ENCODE peak calls at places on chromosomes 12 and 14, in five cellular contexts. One of them, this sample, is unnamed.

GRCh38 chr14:30587141-30587540 is 28.2 kb downstream of the G2E3 start:
- DNase-seq in body of pancreas: no peak
- DNase-seq in fibroblast of lung: no peak
- DNase-seq in right cardiac atrium: no peak
- DNase-seq in stomach: no peak
- DNase-seq in this sample: no peak

GRCh38 chr12:98646165-98646764 is 1.2 kb downstream of the APAF1 start:
- DNase-seq in stomach: no peak
- DNase-seq in fibroblast of lung: peak; percentile 34
- DNase-seq in right cardiac atrium: no peak
- DNase-seq in body of pancreas: no peak
- DNase-seq in this sample: no peak

GRCh38 chr14:78788467-78789360 is 618.5 kb downstream of the NRXN3 start:
- DNase-seq in right cardiac atrium: no peak
- DNase-seq in stomach: no peak
- DNase-seq in body of pancreas: no peak
- DNase-seq in fibroblast of lung: no peak
- DNase-seq in this sample: no peak

GRCh38 chr12:22334696-22335290 is at the start of gene ST8SIA1:
- DNase-seq in body of pancreas: peak; percentile 19
- DNase-seq in stomach: peak; percentile 33
- DNase-seq in fibroblast of lung: peak; percentile 38
- DNase-seq in right cardiac atrium: peak; percentile 53
- DNase-seq in this sample: peak; percentile 43

GRCh38 chr14:25049559-25050493 is at the start of gene STXBP6:
- DNase-seq in fibroblast of lung: peak; percentile 61
- DNase-seq in body of pancreas: peak; percentile 89
- DNase-seq in right cardiac atrium: peak; percentile 76
- DNase-seq in stomach: peak; percentile 77
- DNase-seq in this sample: peak; percentile 78

GRCh38 chr14:81192594-81192993 is 28.2 kb downstream of the GTF2A1 start:
- DNase-seq in body of pancreas: no peak
- DNase-seq in fibroblast of lung: no peak
- DNase-seq in right cardiac atrium: no peak
- DNase-seq in stomach: no peak
- DNase-seq in this sample: no peak

GRCh38 chr14:77641534-77642341 is 25.3 kb upstream of the SPTLC2 start:
- DNase-seq in stomach: peak; percentile 82
- DNase-seq in fibroblast of lung: peak; percentile 71
- DNase-seq in body of pancreas: peak; percentile 70
- DNase-seq in right cardiac atrium: peak; percentile 87
- DNase-seq in this sample: peak; percentile 76

GRCh38 chr14:20631821-20632389 is 9.6 kb downstream of the OR6S1 start:
- DNase-seq in body of pancreas: peak; percentile 75
- DNase-seq in stomach: peak; percentile 69
- DNase-seq in right cardiac atrium: peak; percentile 76
- DNase-seq in fibroblast of lung: peak; percentile 53
- DNase-seq in this sample: peak; percentile 78

GRCh38 chr12:75684678-75685620 is 173.5 kb upstream of the KRR1 start:
- DNase-seq in body of pancreas: no peak
- DNase-seq in fibroblast of lung: peak; percentile 89
- DNase-seq in right cardiac atrium: no peak
- DNase-seq in stomach: no peak
- DNase-seq in this sample: no peak

GRCh38 chr12:75954076-75954475 is 77.5 kb downstream of the PHLDA1 start:
- DNase-seq in body of pancreas: no peak
- DNase-seq in right cardiac atrium: no peak
- DNase-seq in stomach: no peak
- DNase-seq in fibroblast of lung: peak; percentile 97
- DNase-seq in this sample: no peak

GRCh38 chr14:70317969-70318634 is 41.4 kb downstream of the COX16 start:
- DNase-seq in body of pancreas: peak; percentile 65
- DNase-seq in fibroblast of lung: peak; percentile 67
- DNase-seq in right cardiac atrium: no peak
- DNase-seq in stomach: peak; percentile 47
- DNase-seq in this sample: peak; percentile 29

GRCh38 chr12:12503384-12504078 is 59.1 kb downstream of the DUSP16 start:
- DNase-seq in right cardiac atrium: no peak
- DNase-seq in stomach: no peak
- DNase-seq in fibroblast of lung: no peak
- DNase-seq in body of pancreas: no peak
- DNase-seq in this sample: no peak

GRCh38 chr12:76247026-76247688 is 101.1 kb downstream of the BBS10 start:
- DNase-seq in body of pancreas: no peak
- DNase-seq in right cardiac atrium: peak; percentile 25
- DNase-seq in stomach: no peak
- DNase-seq in fibroblast of lung: no peak
- DNase-seq in this sample: no peak

GRCh38 chr14:96624661-96625435 is 122.7 kb downstream of the PAPOLA start:
- DNase-seq in right cardiac atrium: no peak
- DNase-seq in fibroblast of lung: no peak
- DNase-seq in stomach: no peak
- DNase-seq in body of pancreas: no peak
- DNase-seq in this sample: no peak

GRCh38 chr12:107027304-107028053 is 40.5 kb upstream of the MTERF2 start:
- DNase-seq in right cardiac atrium: no peak
- DNase-seq in body of pancreas: peak; percentile 61
- DNase-seq in fibroblast of lung: peak; percentile 96
- DNase-seq in stomach: no peak
- DNase-seq in this sample: no peak

GRCh38 chr12:57470286-57470969 is 9.2 kb downstream of the ARHGAP9 start:
- DNase-seq in body of pancreas: no peak
- DNase-seq in stomach: no peak
- DNase-seq in fibroblast of lung: no peak
- DNase-seq in right cardiac atrium: no peak
- DNase-seq in this sample: no peak

DNA sequence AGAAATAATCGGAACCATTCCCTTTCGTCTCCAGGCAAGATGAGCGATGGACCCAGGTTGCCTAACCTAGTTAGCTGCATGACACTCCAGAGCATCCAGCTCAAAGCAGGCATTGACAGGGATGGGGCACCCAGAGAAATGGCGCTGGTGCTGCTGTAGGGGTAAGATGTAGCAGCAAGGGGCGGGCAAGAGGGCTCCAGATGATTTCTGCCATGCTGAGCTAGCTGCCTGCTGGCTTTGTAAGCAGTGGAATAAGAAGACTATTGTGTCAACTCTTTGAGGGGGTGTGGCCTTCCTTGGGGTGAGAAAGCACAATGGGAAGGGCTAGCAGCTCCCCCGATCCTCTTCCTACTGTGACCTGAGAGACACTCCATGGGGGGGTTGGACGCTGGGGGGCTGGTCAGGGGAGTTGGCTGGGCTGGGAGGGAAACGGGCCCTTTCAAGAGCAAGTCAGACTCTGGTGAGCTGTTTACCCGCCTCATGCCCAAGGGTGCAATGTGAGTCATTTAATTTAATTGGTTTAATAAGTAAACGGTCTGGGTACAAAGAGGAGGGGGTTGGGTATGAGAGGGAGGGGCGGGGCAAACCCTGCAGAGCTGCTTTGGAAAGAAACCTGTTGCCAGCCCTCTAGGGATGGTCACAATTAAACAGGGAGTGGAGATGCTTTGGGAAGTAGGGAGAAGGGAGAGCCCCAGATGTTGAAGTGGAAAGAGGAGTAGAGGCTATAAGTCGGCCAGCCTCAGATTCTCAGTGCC is 50.5 kb downstream of the B4GALNT3 start:
- DNase-seq in right cardiac atrium: no peak
- DNase-seq in fibroblast of lung: no peak
- DNase-seq in body of pancreas: peak; percentile 53
- DNase-seq in stomach: peak; percentile 66
- DNase-seq in this sample: peak; percentile 78
- H3K4me3 ChIP-seq in right cardiac atrium: no peak overlapping the region
- H3K4me3 ChIP-seq in fibroblast of lung: no peak overlapping the region
- H3K4me3 ChIP-seq in body of pancreas: no peak overlapping the region
- H3K4me3 ChIP-seq in stomach: no peak overlapping the region
- H3K4me3 ChIP-seq in this sample: no peak overlapping the region

GRCh38 chr14:75280448-75280830 is 1.8 kb downstream of the FOS start:
- DNase-seq in right cardiac atrium: no peak
- DNase-seq in fibroblast of lung: peak; percentile 34
- DNase-seq in body of pancreas: peak; percentile 44
- DNase-seq in stomach: no peak
- DNase-seq in this sample: no peak
- H3K4me3 ChIP-seq in right cardiac atrium: peak overlapping the region; percentile 74
- H3K4me3 ChIP-seq in fibroblast of lung: peak overlapping the region; percentile 91
- H3K4me3 ChIP-seq in body of pancreas: no peak overlapping the region
- H3K4me3 ChIP-seq in stomach: peak overlapping the region; percentile 93
- H3K4me3 ChIP-seq in this sample: peak overlapping the region; percentile 69

GRCh38 chr14:22489247-22489551 is 99.8 kb downstream of the DAD1 start:
- DNase-seq in body of pancreas: no peak
- DNase-seq in stomach: no peak
- DNase-seq in right cardiac atrium: no peak
- DNase-seq in fibroblast of lung: no peak
- DNase-seq in this sample: peak; percentile 20

GRCh38 chr14:22487941-22488340 is 101.1 kb downstream of the DAD1 start:
- DNase-seq in right cardiac atrium: no peak
- DNase-seq in fibroblast of lung: no peak
- DNase-seq in stomach: no peak
- DNase-seq in body of pancreas: no peak
- DNase-seq in this sample: no peak

GRCh38 chr14:22489957-22490950 is 98.8 kb downstream of the DAD1 start:
- DNase-seq in body of pancreas: no peak
- DNase-seq in stomach: no peak
- DNase-seq in right cardiac atrium: no peak
- DNase-seq in fibroblast of lung: no peak
- DNase-seq in this sample: no peak

GRCh38 chr14:22487401-22487800 is 101.6 kb downstream of the DAD1 start:
- DNase-seq in body of pancreas: no peak
- DNase-seq in right cardiac atrium: no peak
- DNase-seq in fibroblast of lung: no peak
- DNase-seq in stomach: no peak
- DNase-seq in this sample: no peak

GRCh38 chr14:22488522-22489246 is 100.3 kb downstream of the DAD1 start:
- DNase-seq in fibroblast of lung: no peak
- DNase-seq in stomach: no peak
- DNase-seq in body of pancreas: no peak
- DNase-seq in right cardiac atrium: no peak
- DNase-seq in this sample: no peak
- H3K4me3 ChIP-seq in fibroblast of lung: no peak overlapping the region
- H3K4me3 ChIP-seq in stomach: no peak overlapping the region
- H3K4me3 ChIP-seq in body of pancreas: no peak overlapping the region
- H3K4me3 ChIP-seq in right cardiac atrium: no peak overlapping the region
- H3K4me3 ChIP-seq in this sample: no peak overlapping the region

DNA sequence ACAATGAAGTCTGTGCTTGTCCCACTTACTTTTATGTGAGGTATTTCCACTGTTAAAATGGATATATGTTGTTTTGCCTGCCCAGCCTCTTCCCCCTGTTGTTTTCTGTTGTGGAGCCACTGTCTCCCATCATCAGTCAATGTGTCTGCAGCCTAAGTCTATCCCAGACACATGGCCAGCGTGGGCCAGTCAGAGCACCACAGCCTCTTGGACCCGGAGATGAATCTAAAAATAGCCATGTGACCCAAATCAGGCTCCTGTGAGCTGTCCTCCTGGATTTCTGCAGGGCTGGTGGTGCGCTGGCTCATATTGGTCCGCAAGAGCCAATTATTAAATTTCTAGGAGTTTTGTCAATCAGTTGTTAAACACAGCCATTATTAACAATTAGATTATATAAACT is 44.0 kb upstream of the PRICKLE1 start:
- DNase-seq in right cardiac atrium: no peak
- DNase-seq in fibroblast of lung: no peak
- DNase-seq in stomach: no peak
- DNase-seq in body of pancreas: no peak
- DNase-seq in this sample: no peak
- H3K4me3 ChIP-seq in right cardiac atrium: no peak overlapping the region
- H3K4me3 ChIP-seq in fibroblast of lung: no peak overlapping the region
- H3K4me3 ChIP-seq in stomach: no peak overlapping the region
- H3K4me3 ChIP-seq in body of pancreas: no peak overlapping the region
- H3K4me3 ChIP-seq in this sample: no peak overlapping the region

GRCh38 chr12:93419388-93420034 is 22.2 kb downstream of the UBE2N start:
- DNase-seq in body of pancreas: no peak
- DNase-seq in right cardiac atrium: no peak
- DNase-seq in fibroblast of lung: peak; percentile 84
- DNase-seq in stomach: no peak
- DNase-seq in this sample: no peak

GRCh38 chr12:93417967-93418480 is 23.7 kb downstream of the UBE2N start:
- DNase-seq in right cardiac atrium: no peak
- DNase-seq in fibroblast of lung: no peak
- DNase-seq in stomach: no peak
- DNase-seq in body of pancreas: no peak
- DNase-seq in this sample: no peak

DNA sequence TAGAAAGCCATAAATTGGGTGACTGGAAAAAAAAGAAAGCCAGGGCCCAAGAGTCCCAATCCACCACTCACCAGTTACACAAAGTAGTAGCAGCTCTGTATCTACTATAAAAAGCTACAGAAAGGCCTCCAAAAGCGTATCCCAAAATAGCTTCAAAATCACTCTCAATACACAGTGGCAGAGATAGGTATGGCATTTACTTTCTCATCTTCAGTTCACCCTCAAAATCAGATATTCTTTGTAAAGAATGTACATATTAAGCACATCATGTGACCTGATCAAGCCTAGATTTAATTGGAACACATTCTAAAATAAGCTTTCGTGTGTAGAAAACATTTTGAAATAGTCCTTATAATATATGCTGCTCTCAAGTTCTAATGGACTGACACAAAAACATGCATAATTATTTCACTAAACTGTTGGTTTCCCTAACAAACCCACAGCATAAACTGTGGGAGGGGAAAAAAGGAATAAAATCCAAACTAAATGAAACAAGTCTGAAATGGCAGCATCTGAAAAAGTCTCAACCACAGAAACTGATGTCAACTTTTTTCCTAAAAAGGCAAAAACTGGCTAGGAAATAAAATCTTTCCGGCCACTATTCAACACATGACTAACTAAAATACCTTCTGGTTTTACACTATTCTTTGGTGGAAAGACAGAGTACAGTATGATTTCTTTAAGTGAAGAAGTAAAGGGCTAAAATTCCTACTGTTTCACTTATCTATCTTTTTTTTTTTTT is 25.9 kb downstream of the UBE2N start:
- DNase-seq in stomach: no peak
- DNase-seq in right cardiac atrium: no peak
- DNase-seq in fibroblast of lung: peak; percentile 63
- DNase-seq in body of pancreas: no peak
- DNase-seq in this sample: no peak
- H3K4me3 ChIP-seq in stomach: no peak overlapping the region
- H3K4me3 ChIP-seq in right cardiac atrium: no peak overlapping the region
- H3K4me3 ChIP-seq in fibroblast of lung: no peak overlapping the region
- H3K4me3 ChIP-seq in body of pancreas: no peak overlapping the region
- H3K4me3 ChIP-seq in this sample: no peak overlapping the region

DNA sequence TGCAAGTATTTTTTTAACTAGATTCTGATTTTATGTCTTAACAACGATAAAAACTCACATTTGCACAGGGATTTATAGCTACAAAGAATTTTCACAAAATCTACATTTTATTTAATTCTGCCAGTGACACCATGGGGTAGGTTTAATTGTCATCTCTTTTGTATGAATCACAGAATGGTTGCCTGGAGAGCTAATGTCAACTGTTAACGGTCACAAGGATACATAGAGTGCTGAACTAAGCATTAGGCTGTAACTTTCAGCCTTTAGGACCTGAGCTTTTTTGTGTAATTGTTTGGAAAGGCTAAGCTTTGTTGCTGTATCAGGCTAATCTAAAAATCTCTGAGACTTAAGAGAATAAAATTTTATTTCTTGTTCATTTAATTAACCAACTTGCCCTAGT is 465.3 kb upstream of the TBX3 start:
- DNase-seq in fibroblast of lung: no peak
- DNase-seq in stomach: no peak
- DNase-seq in right cardiac atrium: no peak
- DNase-seq in body of pancreas: no peak
- DNase-seq in this sample: no peak
- H3K4me3 ChIP-seq in fibroblast of lung: no peak overlapping the region
- H3K4me3 ChIP-seq in stomach: no peak overlapping the region
- H3K4me3 ChIP-seq in right cardiac atrium: no peak overlapping the region
- H3K4me3 ChIP-seq in body of pancreas: no peak overlapping the region
- H3K4me3 ChIP-seq in this sample: no peak overlapping the region

GRCh38 chr12:105409286-105409685 is 78.8 kb downstream of the C12orf75 start:
- DNase-seq in fibroblast of lung: no peak
- DNase-seq in stomach: no peak
- DNase-seq in body of pancreas: no peak
- DNase-seq in right cardiac atrium: no peak
- DNase-seq in this sample: no peak
- H3K4me3 ChIP-seq in fibroblast of lung: no peak overlapping the region
- H3K4me3 ChIP-seq in stomach: no peak overlapping the region
- H3K4me3 ChIP-seq in body of pancreas: no peak overlapping the region
- H3K4me3 ChIP-seq in right cardiac atrium: no peak overlapping the region
- H3K4me3 ChIP-seq in this sample: no peak overlapping the region

This sample was measured in transverse colon.